ENCODE peak calls at places on chromosomes 2 and 18, in seven cellular contexts. E is ovary, G is cardiac muscle cell, W is brain microvascular endothelial cell, T is fibroblast of lung, Y is pancreas, C is tibial artery. K is an unnamed sample. For H3K36me3, the result is how much of the 10 kb centered on the place peaks cover.

GRCh38 chr2:219563271-219563928 is 7.9 kb downstream of the OBSL1 start:
- DNase-seq in E (no peak), T (no peak), W (no peak), Y (peak), C (no peak), G (no peak), K (no peak)

GRCh38 chr2:48448274-48449061 is 81.5 kb upstream of the STON1 start:
- DNase-seq in E (no peak), W (peak), G (peak), C (no peak), Y (no peak), T (peak), K (no peak)

GRCh38 chr2:223027442-223027841 is 24.5 kb upstream of the KCNE4 start:
- DNase-seq in T (peak), W (peak), Y (no peak), G (peak), C (no peak), E (no peak), K (peak)

GRCh38 chr2:101630224-101630949 is 67.1 kb upstream of the MAP4K4 start:
- DNase-seq in G (no peak), E (no peak), T (no peak), C (no peak), W (no peak), Y (no peak), K (no peak)

GRCh38 chr2:189407161-189407943 is 33.9 kb upstream of the WDR75 start:
- DNase-seq in Y (no peak), C (no peak), T (peak), G (peak), W (peak), E (no peak), K (no peak)

GRCh38 chr2:109371481-109372170 is 242.1 kb downstream of the SEPTIN10 start:
- DNase-seq in C (no peak), T (no peak), W (no peak), Y (no peak), E (peak), G (no peak), K (peak)

GRCh38 chr2:241794250-241794823 is 14.7 kb upstream of the NEU4 start:
- DNase-seq in T (no peak), Y (no peak), G (no peak), C (no peak), E (no peak), W (no peak), K (peak)

GRCh38 chr2:235523486-235524150 is 29.8 kb downstream of the AGAP1 start:
- DNase-seq in T (no peak), C (no peak), E (no peak), G (no peak), W (no peak), Y (peak), K (peak)

GRCh38 chr2:11809586-11810236 is 63.3 kb downstream of the LPIN1 start:
- DNase-seq in T (no peak), E (no peak), W (no peak), G (peak), C (no peak), Y (no peak), K (no peak)

GRCh38 chr2:95674186-95674585 is 82.4 kb downstream of the TRIM43 start:
- DNase-seq in G (no peak), W (no peak), E (no peak), T (no peak), C (no peak), Y (no peak), K (no peak)

GRCh38 chr18:75429975-75430374 is 2.5 kb upstream of the SMIM21 start:
- DNase-seq in E (no peak), W (no peak), G (no peak), Y (no peak), T (peak), C (no peak), K (no peak)

GRCh38 chr2:162149940-162150339 is 2.1 kb downstream of the GCG start:
- DNase-seq in C (no peak), T (no peak), W (no peak), G (no peak), E (no peak), Y (no peak), K (no peak)

GRCh38 chr2:226031078-226031937 is 631.8 kb downstream of the NYAP2 start:
- DNase-seq in C (peak), G (peak), T (peak), E (peak), W (peak), Y (peak), K (peak)

GRCh38 chr18:58542426-58543159 is 86.3 kb downstream of the ALPK2 start:
- DNase-seq in C (no peak), G (no peak), Y (no peak), W (no peak), E (no peak), T (no peak), K (no peak)

GRCh38 chr2:86570069-86570468 is 6.8 kb upstream of the CHMP3 start:
- DNase-seq in E (no peak), G (peak), W (no peak), C (no peak), Y (no peak), T (no peak), K (no peak)

GRCh38 chr2:7450188-7451156 is 533.3 kb downstream of the RNF144A start:
- DNase-seq in W (no peak), E (no peak), T (no peak), G (no peak), Y (no peak), C (no peak), K (no peak)

GRCh38 chr2:207422307-207422960 is 107.3 kb upstream of the CREB1 start:
- DNase-seq in W (no peak), C (no peak), T (no peak), G (no peak), E (no peak), Y (no peak), K (no peak)

GRCh38 chr2:158557752-158558151 is 101.0 kb downstream of the PKP4 start:
- DNase-seq in Y (no peak), E (no peak), C (no peak), T (no peak), W (no peak), G (no peak), K (no peak)

GRCh38 chr2:159880729-159881128 is 82.7 kb upstream of the CD302 start:
- DNase-seq in T (no peak), G (no peak), E (no peak), Y (no peak), W (no peak), C (no peak), K (no peak)
- H3K36me3 ChIP-seq in T (under half), G (under half), E (under half), Y (under half), W (under half), C (under half), K (under half)

DNA sequence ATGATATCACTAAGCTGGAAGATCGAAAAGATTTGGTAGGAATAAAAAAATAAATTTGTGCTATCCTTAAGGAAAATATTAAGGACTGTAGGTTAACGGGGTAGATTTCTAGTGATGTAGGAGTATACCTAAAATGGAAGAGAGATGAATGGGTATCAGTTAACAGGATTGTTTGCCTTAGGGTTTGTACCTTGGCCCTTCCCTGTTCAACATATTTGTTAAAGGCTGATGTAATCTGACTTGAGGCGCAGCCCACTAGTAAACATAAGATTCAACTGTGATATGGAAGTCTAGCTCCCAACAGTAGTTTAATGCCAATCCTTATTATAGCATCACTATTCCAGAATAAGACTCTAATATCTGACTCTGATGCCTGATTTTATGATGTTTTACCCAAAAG is 685.2 kb downstream of the DCC start:
- DNase-seq in C (no peak), E (no peak), Y (no peak), G (no peak), T (no peak), W (no peak), K (no peak)
- H3K27ac ChIP-seq in C (no peak), E (no peak), Y (no peak), G (no peak), T (no peak), W (no peak), K (no peak)

GRCh38 chr2:120132691-120133090 is 90.5 kb downstream of the TMEM185B start:
- DNase-seq in T (peak), E (no peak), W (no peak), C (no peak), G (no peak), Y (no peak), K (no peak)

GRCh38 chr2:120134263-120134662 is 88.9 kb downstream of the TMEM185B start:
- DNase-seq in E (no peak), W (peak), C (no peak), Y (no peak), T (peak), G (peak), K (no peak)

GRCh38 chr2:120132190-120132589 is 91.0 kb downstream of the TMEM185B start:
- DNase-seq in T (peak), Y (no peak), G (peak), C (no peak), W (peak), E (no peak), K (no peak)

DNA sequence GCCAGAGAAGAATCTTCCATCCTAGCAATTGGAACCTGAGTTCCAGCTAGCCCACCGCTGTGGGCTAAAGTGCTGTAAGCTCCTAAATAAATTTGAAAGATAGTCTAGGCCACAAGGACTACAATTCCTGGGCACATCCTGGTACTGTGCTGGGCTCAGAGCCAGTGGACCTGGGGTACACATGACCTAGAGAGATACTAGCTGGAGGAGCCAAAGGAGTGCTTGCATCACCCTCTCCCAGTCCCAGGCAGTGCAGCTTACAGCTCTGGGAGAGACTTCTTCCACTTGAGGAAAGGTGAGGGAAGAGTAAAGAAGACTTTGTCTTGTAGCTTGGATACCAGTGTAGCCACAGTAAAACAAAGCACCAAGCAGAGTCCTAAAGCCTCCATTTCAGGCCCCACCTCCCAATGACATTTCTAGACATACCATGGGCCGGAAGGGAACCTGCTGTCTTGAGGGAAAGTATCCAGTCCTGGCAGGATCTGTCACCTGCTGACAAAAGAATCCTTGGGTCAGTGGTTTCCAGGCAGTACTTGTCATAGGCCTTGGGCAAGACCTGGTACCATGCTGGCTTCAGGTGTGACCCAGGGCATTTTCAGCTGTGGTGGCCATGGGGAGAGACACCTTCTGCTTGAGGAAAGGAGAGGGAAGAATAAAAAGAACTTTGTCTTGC is 89.5 kb downstream of the TMEM185B start:
- DNase-seq in W (no peak), Y (no peak), T (no peak), G (peak), C (no peak), E (no peak), K (no peak)
- H3K4me3 ChIP-seq in W (no peak), Y (no peak), T (no peak), G (no peak), C (no peak), E (no peak), K (no peak)

DNA sequence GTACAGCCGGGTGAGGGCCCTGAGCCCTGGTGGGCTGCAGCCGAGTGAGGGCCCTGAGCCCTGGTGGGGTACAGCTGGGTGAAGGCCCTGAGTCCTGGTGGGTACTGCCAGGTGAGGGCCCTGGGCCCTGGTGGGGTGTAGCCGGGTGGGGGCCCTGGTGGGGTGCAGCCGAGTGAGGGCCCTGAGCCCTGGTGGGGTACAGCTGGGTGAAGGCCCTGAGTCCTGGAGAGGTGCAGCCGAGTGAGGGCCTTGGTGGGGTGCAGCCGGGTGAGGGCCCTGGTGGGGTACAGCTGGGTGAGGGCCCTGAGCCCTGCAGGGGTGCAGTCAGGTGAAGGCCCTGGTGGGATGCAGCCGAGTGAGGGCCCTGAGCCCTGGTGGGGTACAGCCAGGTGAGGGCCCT is 37.5 kb downstream of the CTDP1 start:
- DNase-seq in E (no peak), Y (no peak), G (no peak), T (no peak), W (no peak), C (no peak), K (no peak)
- H3K36me3 ChIP-seq in E (under half), Y (under half), G (under half), T (under half), W (under half), C (half or more), K (under half)

DNA sequence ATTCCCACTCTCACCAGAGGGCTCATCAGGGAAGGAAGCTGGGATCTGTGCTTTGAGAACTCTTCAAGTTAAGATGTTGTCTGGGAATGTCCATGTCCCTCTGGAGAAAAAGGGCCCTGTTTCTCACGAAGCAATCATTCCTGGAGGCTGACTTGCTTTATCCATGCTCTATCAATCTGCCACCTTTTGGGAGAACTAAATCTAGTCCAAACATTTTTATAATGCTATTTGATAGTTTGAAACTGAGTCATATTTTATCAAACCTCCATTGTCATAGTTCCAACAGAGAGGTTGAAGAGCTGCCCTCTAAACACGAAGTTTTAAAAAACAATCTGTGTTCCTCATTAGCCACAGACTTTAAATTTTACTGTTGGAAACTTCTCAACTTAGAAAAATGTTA is 219.2 kb downstream of the MTX2 start:
- DNase-seq in Y (no peak), E (no peak), W (no peak), G (no peak), T (peak), C (no peak), K (no peak)
- H3K27ac ChIP-seq in Y (no peak), E (no peak), W (no peak), G (no peak), T (no peak), C (no peak), K (no peak)

GRCh38 chr18:36212301-36212977 is 25.1 kb downstream of the MOCOS start:
- DNase-seq in W (no peak), C (no peak), E (peak), Y (no peak), T (peak), G (peak), K (no peak)
- H3K4me3 ChIP-seq in W (no peak), C (no peak), E (no peak), Y (no peak), T (no peak), G (no peak), K (no peak)

DNA sequence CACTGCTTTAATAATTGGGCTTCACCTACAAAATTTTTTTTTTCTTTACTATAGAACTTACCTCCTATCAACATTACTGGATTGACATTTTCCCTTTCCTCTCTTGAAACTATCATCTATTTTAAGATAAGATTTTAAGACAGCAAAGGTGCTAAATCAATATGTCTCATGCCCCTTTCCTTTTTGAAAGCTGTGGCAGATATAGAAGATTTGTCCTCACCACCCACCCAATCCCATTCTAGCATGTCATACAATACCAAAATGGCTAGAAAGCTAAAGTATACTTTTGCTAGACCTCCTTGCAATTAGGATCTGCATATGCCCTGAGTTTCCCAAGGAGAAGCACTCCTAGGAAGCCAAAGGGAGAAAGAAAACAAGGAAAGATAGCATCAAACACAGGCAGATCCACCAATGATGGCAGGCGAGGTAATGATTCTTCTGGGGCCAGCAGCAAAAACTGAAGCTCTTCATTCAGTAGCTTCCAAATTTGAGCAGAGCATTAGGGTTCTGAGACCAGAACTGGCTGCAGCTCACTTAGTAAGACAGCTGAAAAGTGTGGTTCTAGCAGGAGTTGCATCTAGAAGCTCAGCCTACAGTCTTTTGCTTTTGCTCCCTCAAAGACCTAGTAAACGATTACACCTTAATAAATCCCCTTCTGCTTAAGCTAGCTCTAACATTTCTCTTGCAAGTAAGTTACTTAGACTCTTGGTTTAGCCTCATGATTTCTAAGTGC is 242.1 kb downstream of the ZEB2 start:
- DNase-seq in T (no peak), C (no peak), Y (no peak), G (no peak), W (no peak), E (no peak), K (no peak)
- H3K36me3 ChIP-seq in T (under half), C (under half), Y (under half), G (under half), W (under half), E (under half), K (under half)

K was measured in aorta.